ENCODE peak calls at places on chromosomes 7 and 10, in ten cellular contexts. F is neural progenitor cell; I is testis; Y is tibial nerve; L is AG04450; B is DND-41; S is caudate nucleus; R is naive thymus-derived CD4-positive, alpha-beta T cell; A is cardiac muscle cell; D is MM.1S. O is an unnamed sample.

GRCh38 chr10:32055478-32056135 is 618 bp downstream of the KIF5B start:
- DNase-seq in L (no peak), Y (peak), I (peak), D (peak), A (peak), R (no peak), B (peak), F (peak), S (peak), O (peak)

GRCh38 chr7:30717181-30717580 is 34.8 kb upstream of the INMT start:
- DNase-seq in Y (no peak), R (no peak), I (no peak), F (no peak), A (no peak), L (no peak), S (no peak), B (no peak), D (no peak), O (no peak)

GRCh38 chr7:76057813-76058145 is 9.9 kb downstream of the MDH2 start:
- DNase-seq in Y (no peak), F (no peak), D (no peak), S (no peak), R (no peak), I (no peak), L (no peak), B (no peak), A (no peak), O (no peak)

GRCh38 chr7:47228386-47229014 is 353.4 kb downstream of the TNS3 start:
- DNase-seq in R (no peak), B (no peak), A (no peak), I (no peak), D (no peak), Y (no peak), L (no peak), S (no peak), F (no peak), O (no peak)

GRCh38 chr7:127798023-127798422 is 146.0 kb downstream of the SND1 start:
- DNase-seq in F (no peak), A (no peak), B (no peak), D (no peak), L (no peak), I (peak), S (no peak), Y (no peak), R (no peak), O (no peak)

GRCh38 chr7:64312826-64313225 is 935 bp upstream of the ZNF736 start:
- DNase-seq in S (no peak), I (no peak), D (no peak), B (no peak), Y (no peak), A (no peak), R (no peak), L (no peak), F (no peak), O (no peak)

GRCh38 chr7:7913506-7913905 is 55.1 kb upstream of the GLCCI1 start:
- DNase-seq in L (no peak), S (no peak), F (peak), B (no peak), D (no peak), A (peak), I (no peak), R (no peak), Y (no peak), O (no peak)

GRCh38 chr7:86025807-86026206 is 617.9 kb upstream of the GRM3 start:
- DNase-seq in R (no peak), B (no peak), Y (no peak), A (no peak), I (no peak), D (no peak), F (no peak), L (no peak), S (no peak), O (no peak)

GRCh38 chr10:52187521-52188258 is 126.4 kb upstream of the DKK1 start:
- DNase-seq in Y (no peak), L (no peak), I (no peak), S (no peak), B (no peak), D (no peak), F (no peak), R (no peak), A (no peak), O (no peak)

GRCh38 chr10:43218206-43218950 is 48.5 kb downstream of the RASGEF1A start:
- DNase-seq in Y (no peak), L (no peak), R (no peak), B (no peak), I (no peak), S (peak), F (no peak), D (no peak), A (no peak), O (no peak)

GRCh38 chr10:60140681-60141632 is 234.6 kb upstream of the CCDC6 start:
- DNase-seq in L (no peak), S (no peak), Y (no peak), I (peak), B (no peak), F (peak), D (no peak), R (no peak), A (peak), O (no peak)

GRCh38 chr10:88281592-88282268 is 301.4 kb downstream of the RNLS start:
- DNase-seq in L (no peak), B (no peak), S (no peak), F (no peak), A (no peak), R (no peak), I (no peak), D (no peak), Y (no peak), O (no peak)

GRCh38 chr7:76393116-76394031 is 16.1 kb downstream of the SSC4D start:
- DNase-seq in B (peak), D (peak), A (peak), F (peak), L (peak), I (peak), S (peak), R (peak), Y (peak), O (peak)

GRCh38 chr7:155297517-155298287 is at the start of gene INSIG1:
- DNase-seq in F (peak), A (peak), R (peak), B (peak), Y (peak), D (peak), L (peak), I (peak), S (peak), O (peak)

GRCh38 chr7:46131916-46132795 is 211.1 kb upstream of the IGFBP3 start:
- DNase-seq in F (peak), D (no peak), R (no peak), B (no peak), I (no peak), L (no peak), S (no peak), A (peak), Y (no peak), O (no peak)

GRCh38 chr7:125871431-125871830 is 941.8 kb upstream of the POT1 start:
- DNase-seq in I (no peak), D (peak), B (no peak), L (no peak), S (no peak), F (no peak), Y (no peak), A (no peak), R (no peak), O (no peak)

GRCh38 chr10:57972783-57973182 is 294.9 kb downstream of the IPMK start:
- DNase-seq in D (no peak), I (no peak), S (no peak), F (no peak), A (no peak), R (no peak), B (no peak), Y (no peak), L (no peak), O (no peak)

GRCh38 chr10:87927091-87927490 is 63.7 kb downstream of the PTEN start:
- DNase-seq in F (no peak), A (no peak), I (no peak), R (no peak), D (no peak), B (no peak), Y (no peak), S (no peak), L (no peak), O (no peak)

GRCh38 chr7:65946895-65947294 is 35.1 kb downstream of the GUSB start:
- DNase-seq in S (no peak), I (peak), B (no peak), R (no peak), L (no peak), D (no peak), A (no peak), F (no peak), Y (no peak), O (no peak)

DNA sequence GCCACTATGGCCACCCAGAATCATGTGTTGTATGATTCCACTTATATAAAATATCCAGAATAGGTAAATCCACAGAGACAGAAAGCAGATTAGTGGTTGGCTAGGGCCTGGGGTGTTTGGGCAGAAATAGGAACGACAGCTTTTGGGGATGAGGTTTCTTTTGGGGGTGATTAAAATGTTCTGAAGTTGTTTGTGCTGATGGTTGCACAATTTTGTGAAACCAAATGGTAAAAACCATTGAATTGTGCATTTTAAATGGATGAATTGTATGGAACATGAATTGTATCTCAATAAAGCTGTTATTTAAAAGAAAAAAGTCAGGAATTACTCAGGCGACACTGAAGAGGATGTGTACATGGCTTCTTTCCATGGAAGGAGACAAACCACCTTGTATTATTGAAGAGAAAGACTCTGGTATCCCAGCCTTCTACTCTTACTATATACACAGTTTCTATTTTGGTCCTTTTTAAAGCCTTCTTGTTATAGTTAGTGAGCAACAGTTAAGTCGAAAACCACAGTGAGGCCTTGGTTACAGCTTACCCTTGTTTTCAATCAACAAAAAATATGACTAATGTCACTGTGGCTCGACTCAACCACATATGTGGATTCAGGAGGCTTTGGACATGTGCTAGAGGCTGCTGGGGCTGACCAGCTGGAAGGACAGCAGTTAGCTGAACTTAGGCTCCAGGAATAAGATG is 57.1 kb upstream of the KMT2E start:
- DNase-seq in L (peak), S (no peak), D (peak), R (no peak), I (no peak), F (no peak), Y (no peak), A (no peak), B (no peak), O (no peak)
- H3K27ac ChIP-seq in L (peak), S (no peak), D (peak), R (no peak), I (no peak), F (no peak), Y (no peak), A (no peak), B (no peak), O (no peak)

GRCh38 chr10:103549349-103549685 is 55.8 kb downstream of the NEURL1 start:
- DNase-seq in S (no peak), L (no peak), D (no peak), I (no peak), A (no peak), F (no peak), Y (no peak), R (no peak), B (no peak), O (no peak)
- H3K27ac ChIP-seq in S (no peak), L (no peak), D (no peak), I (no peak), A (no peak), F (no peak), Y (no peak), R (no peak), B (no peak), O (no peak)

GRCh38 chr10:69090687-69091450 is 3.0 kb downstream of the SRGN start:
- DNase-seq in I (no peak), A (no peak), D (no peak), R (no peak), F (no peak), B (no peak), Y (no peak), L (no peak), S (no peak), O (no peak)
- H3K27ac ChIP-seq in I (no peak), A (no peak), D (peak), R (peak), F (no peak), B (no peak), Y (peak), L (no peak), S (peak), O (peak)

DNA sequence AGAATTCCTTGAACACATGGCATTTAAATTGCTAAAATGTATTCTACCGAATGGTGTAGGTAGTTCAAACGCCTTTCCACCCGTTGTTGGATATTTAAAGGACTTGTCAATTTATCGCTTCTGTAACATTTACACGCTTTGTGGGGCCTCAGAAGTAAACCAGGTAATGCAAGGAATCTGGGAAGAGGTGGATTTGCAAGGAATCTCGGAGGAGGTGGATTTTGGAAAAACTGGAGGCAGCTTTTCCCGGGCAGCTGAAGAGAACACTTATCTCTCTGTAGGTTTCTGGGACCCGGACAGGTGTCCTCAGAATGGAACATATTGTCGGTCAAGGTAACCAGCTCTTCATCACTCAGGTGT is 592 bp upstream of the MAPK8 start:
- DNase-seq in F (no peak), S (no peak), A (no peak), B (no peak), L (no peak), D (no peak), Y (no peak), R (no peak), I (no peak), O (no peak)
- H3K27ac ChIP-seq in F (no peak), S (peak), A (no peak), B (no peak), L (no peak), D (no peak), Y (peak), R (peak), I (peak), O (peak)

GRCh38 chr7:87215051-87215450 is 4.5 kb downstream of the TMEM243 start:
- DNase-seq in A (no peak), D (no peak), F (no peak), Y (no peak), I (no peak), R (no peak), B (no peak), L (no peak), S (no peak), O (no peak)
- H3K27ac ChIP-seq in A (no peak), D (no peak), F (no peak), Y (no peak), I (no peak), R (peak), B (no peak), L (no peak), S (no peak), O (no peak)

DNA sequence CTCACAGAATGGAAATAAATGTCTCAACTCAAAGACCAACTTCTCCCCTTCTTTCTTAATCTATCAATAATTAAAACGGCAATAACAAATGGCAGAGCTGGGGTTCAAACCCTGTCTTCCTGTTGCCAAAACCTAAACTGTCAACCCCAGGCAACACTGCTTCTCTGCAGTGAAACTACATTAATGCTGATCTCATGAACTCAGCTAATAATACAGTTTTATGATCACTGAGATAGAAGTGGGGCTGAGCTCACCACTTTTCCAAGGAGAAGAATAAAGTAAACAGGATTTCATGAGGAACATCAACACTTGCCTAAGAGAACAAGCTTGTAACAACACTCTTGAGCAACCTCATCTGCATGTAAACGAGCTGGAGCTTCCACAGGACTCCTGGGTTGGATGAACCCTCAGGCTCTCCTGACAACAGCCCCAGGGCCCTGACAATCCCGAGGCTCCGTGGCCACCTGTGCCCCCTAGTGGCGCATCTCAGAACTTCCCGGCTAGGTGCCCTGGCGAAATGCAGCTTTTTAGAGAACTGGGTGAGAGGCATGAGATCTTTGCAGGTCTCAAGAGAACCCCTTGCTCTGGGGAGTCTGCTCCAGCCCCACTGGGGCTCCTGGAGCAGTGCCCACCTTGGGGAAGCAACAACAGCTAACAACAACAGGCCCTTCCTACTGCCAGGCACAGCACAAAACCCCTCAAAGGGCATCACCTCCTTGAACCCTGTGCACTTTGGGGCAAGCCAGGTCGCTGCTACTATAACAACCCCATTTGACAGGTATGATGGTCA is 169.3 kb downstream of the SH3PXD2A start:
- DNase-seq in D (peak), A (peak), S (peak), L (no peak), F (peak), R (peak), I (peak), Y (peak), B (peak), O (peak)
- H3K27ac ChIP-seq in D (no peak), A (no peak), S (peak), L (peak), F (no peak), R (no peak), I (no peak), Y (peak), B (no peak), O (no peak)

GRCh38 chr10:929965-930364 is 1.5 kb downstream of the LARP4B start:
- DNase-seq in A (no peak), D (peak), I (no peak), F (no peak), Y (no peak), L (no peak), S (no peak), B (no peak), R (no peak), O (no peak)

GRCh38 chr10:934746-935406 is 3.4 kb upstream of the LARP4B start:
- DNase-seq in Y (no peak), S (no peak), I (no peak), A (no peak), D (no peak), B (no peak), L (no peak), F (no peak), R (no peak), O (no peak)

GRCh38 chr10:930415-931325 is 835 bp downstream of the LARP4B start:
- DNase-seq in S (no peak), Y (no peak), I (peak), D (peak), A (peak), F (peak), L (no peak), R (peak), B (peak), O (no peak)

GRCh38 chr10:932589-932988 is 1.1 kb upstream of the LARP4B start:
- DNase-seq in S (no peak), I (no peak), B (no peak), A (no peak), L (no peak), D (no peak), F (no peak), R (no peak), Y (no peak), O (no peak)

DNA sequence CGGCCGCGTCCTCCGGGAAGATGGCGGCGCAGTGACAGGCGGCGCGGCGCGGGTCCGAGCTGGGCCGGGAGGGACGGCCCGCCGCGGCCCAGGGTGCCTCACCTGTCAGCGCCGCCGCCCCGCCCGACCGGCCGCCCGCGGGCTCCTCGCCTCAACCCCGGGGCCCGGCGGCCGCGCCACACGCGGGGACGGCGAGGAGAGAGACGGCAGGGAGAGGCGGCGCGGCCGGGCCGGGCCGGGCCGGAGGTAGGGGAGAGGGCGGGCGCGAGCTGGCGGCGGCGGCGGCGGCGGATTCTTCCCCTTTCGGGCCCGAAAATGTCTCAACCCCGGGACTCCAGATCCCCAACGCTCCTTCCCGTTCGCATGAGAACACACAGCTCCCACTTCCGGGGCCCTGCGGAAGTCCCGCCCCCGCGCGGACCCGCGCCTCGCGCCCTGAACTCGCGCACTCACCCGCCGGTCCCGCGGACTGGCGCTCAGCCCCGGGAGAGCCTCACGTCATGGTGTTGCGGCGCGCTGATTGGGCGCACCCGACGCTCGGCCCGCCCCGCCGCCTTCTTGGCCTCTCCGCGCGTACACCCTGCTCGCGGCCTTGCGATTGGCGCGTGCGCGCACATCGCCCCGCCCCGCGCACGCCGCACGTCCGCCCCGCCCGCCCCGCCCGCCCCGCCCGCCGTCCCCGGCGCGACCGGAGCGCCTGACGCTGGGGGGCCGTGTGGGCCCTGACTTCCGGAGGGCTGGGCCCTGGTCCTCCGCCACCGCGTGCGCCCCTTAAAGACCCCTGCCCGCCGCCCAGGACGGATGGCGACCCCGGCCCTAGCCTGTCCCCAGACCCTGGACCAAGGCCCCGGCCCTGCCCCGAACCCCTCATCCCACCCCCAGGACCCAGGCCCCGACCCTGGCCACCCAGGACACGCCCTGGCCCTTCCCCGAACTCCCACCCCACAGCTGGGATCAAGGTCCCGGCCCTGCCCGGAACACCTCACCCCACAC is at the start of gene LARP4B:
- DNase-seq in F (peak), R (peak), A (peak), D (peak), B (peak), I (peak), S (peak), Y (peak), L (peak), O (peak)
- H3K27ac ChIP-seq in F (peak), R (peak), A (peak), D (peak), B (peak), I (peak), S (peak), Y (peak), L (peak), O (peak)

DNA sequence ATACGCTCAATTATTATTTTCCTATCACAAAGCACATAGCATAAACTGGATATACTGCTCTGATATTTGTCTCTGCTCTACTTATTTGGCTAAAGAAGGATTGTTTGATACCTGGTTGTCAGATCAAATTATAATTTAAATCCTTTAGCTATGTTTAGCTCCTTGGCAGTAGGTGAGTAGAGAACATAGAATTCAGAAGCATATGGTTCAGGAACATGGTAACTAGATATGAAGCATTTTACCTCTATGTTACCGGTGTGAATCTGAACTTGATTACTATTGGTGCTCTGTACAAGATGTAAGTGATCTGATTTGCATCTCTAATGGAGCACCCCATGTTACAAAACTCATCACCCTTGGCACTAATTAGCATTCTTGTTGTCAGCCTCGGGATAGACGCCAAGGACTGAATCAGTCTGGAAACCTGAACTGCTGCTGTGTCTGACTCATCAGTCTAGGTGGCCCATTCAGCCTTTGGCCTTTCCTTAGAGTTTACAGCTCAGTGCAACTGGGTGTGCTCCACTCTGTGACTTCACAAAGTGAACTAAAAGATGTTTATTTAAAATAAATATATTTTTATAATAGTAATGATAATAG is 12.3 kb upstream of the MYPN start:
- DNase-seq in B (no peak), R (no peak), L (no peak), Y (no peak), S (no peak), F (peak), D (no peak), I (no peak), A (no peak), O (peak)
- H3K27ac ChIP-seq in B (no peak), R (no peak), L (no peak), Y (no peak), S (no peak), F (no peak), D (no peak), I (no peak), A (no peak), O (no peak)

GRCh38 chr7:139769066-139769465 is 8.7 kb downstream of the HIPK2 start:
- DNase-seq in Y (no peak), D (no peak), I (no peak), F (no peak), A (no peak), S (no peak), L (no peak), B (no peak), R (no peak), O (no peak)
- H3K27ac ChIP-seq in Y (no peak), D (peak), I (no peak), F (no peak), A (no peak), S (peak), L (no peak), B (no peak), R (peak), O (peak)

O was measured in substantia nigra.